ENCODE peak calls at places on chromosome 20, in seven cellular contexts. T, D, C, N, J, V and P are unnamed samples.

GRCh38 chr20:775679-776135 is 7.4 kb upstream of the SLC52A3 start:
- DNase-seq in N (no peak), V (no peak), D (no peak), J (no peak), T (no peak), C (no peak), P (no peak)

GRCh38 chr20:62780696-62781095 is 15.6 kb upstream of the MRGBP start:
- DNase-seq in D (no peak), N (no peak), V (no peak), T (no peak), J (no peak), C (no peak), P (no peak)

GRCh38 chr20:41734506-41734945 is 116.3 kb upstream of the CHD6 start:
- DNase-seq in T (no peak), C (peak; percentile 13), V (no peak), D (peak; percentile 36), N (peak; percentile 43), J (no peak), P (peak; percentile 21)

GRCh38 chr20:58714923-58715708 is 22.5 kb downstream of the NPEPL1 start:
- DNase-seq in J (no peak), N (no peak), V (no peak), C (no peak), D (no peak), T (no peak), P (no peak)

GRCh38 chr20:21505810-21506530 is 7.9 kb downstream of the NKX2-2 start:
- DNase-seq in V (no peak), J (peak; percentile 56), N (no peak), C (no peak), T (peak; percentile 32), D (peak; percentile 73), P (peak; percentile 63)

GRCh38 chr20:63145156-63145555 is 70.8 kb downstream of the YTHDF1 start:
- DNase-seq in D (no peak), J (peak; percentile 6), V (no peak), C (no peak), N (no peak), T (no peak), P (no peak)

GRCh38 chr20:9215539-9215938 is 146.7 kb downstream of the PLCB4 start:
- DNase-seq in V (no peak), T (no peak), N (no peak), D (no peak), C (no peak), J (no peak), P (no peak)

GRCh38 chr20:370977-371754 is 9.4 kb upstream of the TRIB3 start:
- DNase-seq in C (no peak), T (no peak), D (no peak), N (no peak), J (no peak), V (no peak), P (no peak)

GRCh38 chr20:21832442-21833152 is 127.1 kb downstream of the PAX1 start:
- DNase-seq in N (no peak), J (peak; percentile 48), T (no peak), V (no peak), D (no peak), C (no peak), P (no peak)

GRCh38 chr20:18537651-18538050 is 29.6 kb upstream of the SMIM26 start:
- DNase-seq in V (no peak), J (no peak), D (no peak), T (no peak), N (no peak), C (no peak), P (no peak)

GRCh38 chr20:19974621-19975435 is 42.3 kb upstream of the NAA20 start:
- DNase-seq in T (no peak), V (no peak), N (peak; percentile 90), D (no peak), J (peak; percentile 94), C (peak; percentile 39), P (peak; percentile 42)

GRCh38 chr20:57650266-57650665 is 30.0 kb upstream of the ZBP1 start:
- DNase-seq in D (no peak), V (no peak), J (no peak), N (no peak), C (no peak), T (no peak), P (no peak)

GRCh38 chr20:60203451-60203850 is 245.2 kb downstream of the CDH26 start:
- DNase-seq in N (no peak), J (no peak), T (no peak), C (no peak), D (no peak), V (no peak), P (no peak)

GRCh38 chr20:20443509-20443908 is 75.6 kb downstream of the INSM1 start:
- DNase-seq in N (no peak), C (no peak), T (no peak), D (no peak), V (no peak), J (no peak), P (no peak)

GRCh38 chr20:46293084-46293483 is 15.2 kb downstream of the CDH22 start:
- DNase-seq in V (no peak), C (no peak), D (peak; percentile 73), N (peak; percentile 49), J (no peak), T (no peak), P (peak; percentile 9)

GRCh38 chr20:57473246-57474042 is 51.5 kb downstream of the CTCFL start:
- DNase-seq in V (no peak), J (peak; percentile 60), D (no peak), C (no peak), T (peak; percentile 71), N (no peak), P (no peak)